ENCODE peak calls at places on chromosome X, in ten cellular contexts. W is lower lobe of right lung, Z is left ventricle myocardium inferior, O is suprapubic skin, L is thoracic aorta, V is tibial nerve, F is foreskin keratinocyte, Q is stomach, K is Panc1, C is breast epithelium. D is an unnamed sample.
A peak's percentile ranks its signal among the peaks of the same experiment; 100 is the strongest.

GRCh38 chrX:79161655-79162054 is 17.2 kb downstream of the GPR174 start:
- DNase-seq in O (no peak), W (no peak), Z (no peak), L (no peak), Q (no peak), V (no peak), K (no peak), F (no peak), C (no peak), D (no peak)

GRCh38 chrX:129065895-129066294 is 457.4 kb downstream of the SMARCA1 start:
- DNase-seq in K (no peak), W (no peak), L (no peak), C (no peak), Q (no peak), V (no peak), Z (no peak), O (no peak), F (no peak), D (no peak)

GRCh38 chrX:30863969-30864368 is 25.1 kb downstream of the TAB3 start:
- DNase-seq in Q (no peak), C (no peak), W (no peak), V (no peak), Z (peak; percentile 22), F (no peak), O (no peak), K (no peak), L (no peak), D (no peak)

GRCh38 chrX:109990582-109991276 is 12.2 kb upstream of the TMEM164 start:
- DNase-seq in Z (no peak), C (no peak), L (no peak), F (no peak), W (no peak), O (no peak), V (no peak), Q (no peak), K (no peak), D (no peak)

GRCh38 chrX:108736509-108737479 is at the start of gene IRS4:
- DNase-seq in F (no peak), K (no peak), L (no peak), W (peak; percentile 37), V (no peak), C (no peak), Z (no peak), O (no peak), Q (no peak), D (no peak)

GRCh38 chrX:1451251-1451675 is 1.4 kb downstream of the ASMTL start:
- DNase-seq in K (no peak), Z (no peak), L (no peak), O (peak; percentile 65), Q (no peak), C (no peak), F (no peak), W (no peak), V (no peak), D (peak; percentile 87)

GRCh38 chrX:148536961-148537360 is 36.5 kb downstream of the AFF2 start:
- DNase-seq in O (no peak), L (no peak), F (no peak), Q (no peak), W (no peak), V (no peak), C (no peak), Z (no peak), K (no peak), D (no peak)

GRCh38 chrX:45852884-45853283 is 652.2 kb upstream of the DIPK2B start:
- DNase-seq in Q (no peak), V (no peak), C (no peak), F (no peak), K (no peak), W (no peak), Z (no peak), L (no peak), O (no peak), D (no peak)

GRCh38 chrX:23931149-23931604 is 23.4 kb downstream of the CXorf58 start:
- DNase-seq in C (no peak), F (no peak), K (no peak), V (no peak), Q (no peak), L (no peak), W (no peak), O (no peak), Z (no peak), D (no peak)

GRCh38 chrX:77223046-77223445 is 224.1 kb upstream of the FGF16 start:
- DNase-seq in W (no peak), Q (no peak), L (no peak), F (no peak), V (no peak), O (no peak), K (no peak), C (no peak), Z (no peak), D (no peak)

GRCh38 chrX:129626026-129626425 is 28.7 kb downstream of the APLN start:
- DNase-seq in C (no peak), F (no peak), V (no peak), L (no peak), Q (no peak), K (no peak), Z (no peak), W (no peak), O (no peak), D (no peak)

GRCh38 chrX:85499400-85499799 is 119.9 kb upstream of the POF1B start:
- DNase-seq in L (no peak), Z (no peak), C (no peak), Q (no peak), W (no peak), F (peak; percentile 47), K (no peak), V (no peak), O (no peak), D (no peak)

GRCh38 chrX:118577041-118577440 is 81.4 kb downstream of the DOCK11 start:
- DNase-seq in Z (no peak), W (peak; percentile 57), O (no peak), F (no peak), L (no peak), V (no peak), C (no peak), K (no peak), Q (peak; percentile 67), D (no peak)

GRCh38 chrX:18160369-18160768 is 60.3 kb downstream of the BEND2 start:
- DNase-seq in Z (no peak), Q (no peak), V (no peak), W (no peak), L (no peak), O (no peak), K (no peak), C (no peak), F (no peak), D (no peak)

GRCh38 chrX:145506225-145506624 is 258.9 kb downstream of the SPANXN1 start:
- DNase-seq in W (no peak), V (no peak), Q (no peak), C (no peak), Z (no peak), L (no peak), K (no peak), F (no peak), O (no peak), D (no peak)

GRCh38 chrX:20116575-20117240 is at the start of gene MAP7D2:
- DNase-seq in C (no peak), L (no peak), Z (no peak), K (no peak), W (no peak), F (no peak), V (no peak), O (no peak), Q (no peak), D (no peak)

GRCh38 chrX:31166416-31166815 is 94.6 kb upstream of the FTHL17 start:
- DNase-seq in O (no peak), L (no peak), Z (no peak), K (no peak), F (no peak), C (no peak), V (no peak), Q (no peak), W (no peak), D (no peak)

DNA sequence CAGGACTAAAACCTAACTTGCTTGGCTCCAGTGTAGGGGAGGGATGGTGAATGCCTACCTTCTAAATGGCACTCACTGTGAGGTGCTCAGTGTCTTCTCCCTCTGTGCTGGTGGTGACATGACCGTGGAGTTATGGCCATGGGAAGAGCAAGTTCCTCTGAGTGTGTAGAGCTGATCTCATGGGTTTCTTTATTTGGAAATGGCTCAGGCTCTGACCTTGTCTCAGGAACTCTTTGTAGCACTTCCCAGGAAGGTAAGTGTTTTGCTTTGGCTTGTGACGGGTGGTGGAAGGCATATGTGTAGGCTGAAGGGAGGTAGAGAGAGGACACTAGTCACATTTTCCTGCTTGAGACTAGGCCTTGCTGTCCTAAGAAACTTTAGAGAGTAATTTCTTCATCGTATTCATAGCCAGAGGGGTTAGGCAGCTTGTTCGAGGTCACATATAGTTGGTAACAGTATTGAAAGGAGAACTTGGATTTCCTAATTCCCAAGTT is 6.5 kb downstream of the MSN start:
- DNase-seq in Z (no peak), O (no peak), F (no peak), C (no peak), L (no peak), V (no peak), K (no peak), W (no peak), Q (no peak), D (no peak)
- H3K4me1 ChIP-seq in Z (peaks cover 95% of the 10 kb centered on the region), O (peaks cover 83% of the 10 kb centered on the region), F (peaks cover 61% of the 10 kb centered on the region), C (no peaks in the 10 kb centered on the region), L (peaks cover 47% of the 10 kb centered on the region), V (peaks cover 38% of the 10 kb centered on the region), K (peaks cover 16% of the 10 kb centered on the region), W (peaks cover 74% of the 10 kb centered on the region), Q (peaks cover 23% of the 10 kb centered on the region), D (peaks cover 87% of the 10 kb centered on the region)

GRCh38 chrX:12950851-12951589 is 23.9 kb upstream of the TMSB4X start:
- DNase-seq in V (no peak), F (no peak), L (no peak), W (peak; percentile 54), K (no peak), C (no peak), O (no peak), Q (peak; percentile 39), Z (no peak), D (no peak)
- TF ChIP-seq CTCF in V (no peak), F (peak; percentile 54), L (no peak), W (peak; percentile 38), K (peak; percentile 53), C (no peak), O (no peak), Q (no peak), Z (peak; percentile 24), D (peak; percentile 11)

GRCh38 chrX:139209342-139209741 is 321.2 kb upstream of the F9 start:
- DNase-seq in F (no peak), W (no peak), C (no peak), O (no peak), L (no peak), K (no peak), Q (no peak), V (no peak), Z (no peak), D (no peak)
- H3K27me3 ChIP-seq in F (peaks cover 10% of the 10 kb centered on the region), W (peaks cover 9% of the 10 kb centered on the region), C (peaks cover 72% of the 10 kb centered on the region), O (peaks cover 14% of the 10 kb centered on the region), L (no peaks in the 10 kb centered on the region), K (peaks cover 12% of the 10 kb centered on the region), Q (no peaks in the 10 kb centered on the region), V (no peaks in the 10 kb centered on the region), Z (peaks cover 16% of the 10 kb centered on the region), D (no peaks in the 10 kb centered on the region)

DNA sequence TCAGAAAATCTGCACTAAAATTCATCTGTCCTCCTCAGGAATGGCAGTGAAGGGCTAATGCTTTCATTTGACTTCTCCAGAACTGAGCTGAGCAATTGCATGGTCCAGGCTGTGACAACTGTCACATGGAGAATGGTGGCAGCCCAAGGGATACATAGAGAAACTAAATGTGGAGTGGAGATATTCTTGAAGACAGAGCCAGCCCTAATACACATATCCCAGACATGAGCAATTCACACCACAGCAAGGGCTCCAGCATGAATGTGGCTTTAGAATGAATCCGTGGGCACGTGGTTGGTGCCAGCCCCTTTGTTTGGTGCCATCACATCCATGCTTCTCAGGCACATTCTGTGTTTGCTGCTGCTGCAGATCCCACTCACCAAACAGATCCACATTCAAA is 121.6 kb upstream of the MXRA5 start:
- DNase-seq in L (no peak), Z (no peak), Q (no peak), W (no peak), O (no peak), K (no peak), V (no peak), F (no peak), C (no peak), D (no peak)
- H3K4me1 ChIP-seq in L (no peaks in the 10 kb centered on the region), Z (no peaks in the 10 kb centered on the region), Q (no peaks in the 10 kb centered on the region), W (no peaks in the 10 kb centered on the region), O (no peaks in the 10 kb centered on the region), K (no peaks in the 10 kb centered on the region), V (no peaks in the 10 kb centered on the region), F (peaks cover 4% of the 10 kb centered on the region), C (no peaks in the 10 kb centered on the region), D (no peaks in the 10 kb centered on the region)